ENCODE peak calls at places on chromosome 16, in six cellular contexts. Y is cardiac fibroblast, X is SK-N-SH, O is mucosa of descending colon, P is PC-9, G is HFF-Myc. B is an unnamed sample.

GRCh38 chr16:22321340-22322001 is 24.3 kb downstream of the POLR3E start:
- DNase-seq in Y (peak; percentile 82), X (peak; percentile 84), O (peak; percentile 75), P (peak; percentile 59), G (peak; percentile 52), B (peak; percentile 86)

GRCh38 chr16:29231231-29231630 is 175.3 kb downstream of the NPIPB11 start:
- DNase-seq in Y (peak; percentile 16), X (no peak), O (no peak), P (no peak), G (no peak), B (no peak)

GRCh38 chr16:77273-77806 is 685 bp upstream of the MPG start:
- DNase-seq in Y (peak; percentile 79), X (peak; percentile 86), O (peak; percentile 57), P (peak; percentile 61), G (no peak), B (peak; percentile 83)

GRCh38 chr16:5377280-5377898 is 279.8 kb upstream of the EEF2KMT start:
- DNase-seq in Y (no peak), X (no peak), O (no peak), P (no peak), G (no peak), B (no peak)

GRCh38 chr16:31134091-31134571 is 1.4 kb downstream of the PRSS8 start:
- DNase-seq in Y (no peak), X (no peak), O (no peak), P (peak; percentile 60), G (no peak), B (no peak)

GRCh38 chr16:21161211-21161610 is 2.7 kb downstream of the LDAF1 start:
- DNase-seq in Y (peak; percentile 24), X (no peak), O (no peak), P (no peak), G (no peak), B (no peak)

GRCh38 chr16:49580751-49581303 is 207.2 kb downstream of the C16orf78 start:
- DNase-seq in Y (no peak), X (no peak), O (no peak), P (no peak), G (no peak), B (no peak)

GRCh38 chr16:4660454-4661007 is 32.8 kb upstream of the NUDT16L1 start:
- DNase-seq in Y (peak; percentile 68), X (peak; percentile 50), O (peak; percentile 29), P (no peak), G (no peak), B (peak; percentile 84)

GRCh38 chr16:8565498-8565897 is 24.8 kb downstream of the TMEM114 start:
- DNase-seq in Y (no peak), X (no peak), O (no peak), P (no peak), G (no peak), B (no peak)

GRCh38 chr16:76201385-76201784 is 75.8 kb upstream of the CNTNAP4 start:
- DNase-seq in Y (no peak), X (no peak), O (no peak), P (no peak), G (no peak), B (no peak)

GRCh38 chr16:3137267-3137666 is 2.4 kb downstream of the ZNF213 start:
- DNase-seq in Y (no peak), X (no peak), O (no peak), P (no peak), G (no peak), B (no peak)

GRCh38 chr16:58025351-58026138 is at the start of gene MMP15:
- DNase-seq in Y (peak; percentile 64), X (peak; percentile 87), O (peak; percentile 95), P (peak; percentile 94), G (no peak), B (peak; percentile 84)

GRCh38 chr16:17261197-17261858 is 209.4 kb downstream of the XYLT1 start:
- DNase-seq in Y (no peak), X (no peak), O (peak; percentile 58), P (no peak), G (no peak), B (peak; percentile 45)

GRCh38 chr16:88754912-88755744 is 29.9 kb downstream of the PIEZO1 start:
- DNase-seq in Y (peak; percentile 44), X (peak; percentile 84), O (no peak), P (peak; percentile 98), G (no peak), B (no peak)

GRCh38 chr16:86806838-86807351 is 228.5 kb downstream of the FOXL1 start:
- DNase-seq in Y (no peak), X (no peak), O (no peak), P (no peak), G (no peak), B (no peak)

GRCh38 chr16:23223368-23223767 is 40.8 kb downstream of the SCNN1G start:
- DNase-seq in Y (no peak), X (no peak), O (no peak), P (no peak), G (no peak), B (no peak)

GRCh38 chr16:50519001-50519400 is 29.2 kb upstream of the NKD1 start:
- DNase-seq in Y (no peak), X (no peak), O (no peak), P (no peak), G (no peak), B (no peak)

GRCh38 chr16:86680137-86680536 is 101.8 kb downstream of the FOXL1 start:
- DNase-seq in Y (peak; percentile 77), X (no peak), O (no peak), P (no peak), G (no peak), B (no peak)

GRCh38 chr16:84454611-84455010 is 49.8 kb downstream of the MEAK7 start:
- DNase-seq in Y (no peak), X (no peak), O (no peak), P (no peak), G (no peak), B (no peak)

GRCh38 chr16:24118126-24118821 is 137.9 kb upstream of the CACNG3 start:
- DNase-seq in Y (no peak), X (no peak), O (no peak), P (no peak), G (no peak), B (no peak)

GRCh38 chr16:19885456-19886060 is 910 bp upstream of the GPRC5B start:
- DNase-seq in Y (peak; percentile 19), X (no peak), O (no peak), P (no peak), G (no peak), B (no peak)

DNA sequence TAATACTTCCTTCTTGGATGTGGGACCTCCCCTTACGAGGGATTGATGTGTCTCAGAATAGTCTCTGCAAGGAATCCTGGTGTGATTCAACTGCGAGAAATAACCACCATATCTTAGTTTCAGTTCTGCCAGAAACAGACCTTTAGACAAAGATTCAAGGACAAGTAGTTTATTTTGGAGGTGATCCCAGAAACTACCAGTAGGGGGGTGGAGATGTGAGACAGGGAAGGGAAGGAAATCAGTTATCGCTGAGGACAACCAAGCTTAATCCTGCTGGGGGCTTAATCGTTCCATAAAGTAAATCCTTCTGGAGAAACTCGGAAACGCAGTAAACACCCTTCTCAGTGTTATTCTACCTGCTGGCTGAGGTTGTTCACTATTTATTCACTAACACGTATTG is 5.0 kb upstream of the SDR42E1 start:
- DNase-seq in Y (peak; percentile 23), X (peak; percentile 34), O (peak; percentile 57), P (no peak), G (no peak), B (no peak)
- TF ChIP-seq CTCF in Y (peak; percentile 47), X (peak; percentile 52), O (no peak), P (peak; percentile 66), G (peak; percentile 37), B (no peak)

GRCh38 chr16:71883849-71884638 is at the start of gene ZNF821:
- DNase-seq in Y (peak; percentile 79), X (peak; percentile 100), O (peak; percentile 80), P (peak; percentile 68), G (peak; percentile 19), B (peak; percentile 89)
- TF ChIP-seq CTCF in Y (peak; percentile 23), X (peak; percentile 50), O (peak; percentile 2), P (peak; percentile 57), G (no peak), B (no peak)

GRCh38 chr16:1430759-1431496 is at the start of gene PERCC1:
- DNase-seq in Y (no peak), X (peak; percentile 81), O (no peak), P (no peak), G (no peak), B (no peak)
- TF ChIP-seq CTCF in Y (no peak), X (no peak), O (no peak), P (no peak), G (no peak), B (no peak)

DNA sequence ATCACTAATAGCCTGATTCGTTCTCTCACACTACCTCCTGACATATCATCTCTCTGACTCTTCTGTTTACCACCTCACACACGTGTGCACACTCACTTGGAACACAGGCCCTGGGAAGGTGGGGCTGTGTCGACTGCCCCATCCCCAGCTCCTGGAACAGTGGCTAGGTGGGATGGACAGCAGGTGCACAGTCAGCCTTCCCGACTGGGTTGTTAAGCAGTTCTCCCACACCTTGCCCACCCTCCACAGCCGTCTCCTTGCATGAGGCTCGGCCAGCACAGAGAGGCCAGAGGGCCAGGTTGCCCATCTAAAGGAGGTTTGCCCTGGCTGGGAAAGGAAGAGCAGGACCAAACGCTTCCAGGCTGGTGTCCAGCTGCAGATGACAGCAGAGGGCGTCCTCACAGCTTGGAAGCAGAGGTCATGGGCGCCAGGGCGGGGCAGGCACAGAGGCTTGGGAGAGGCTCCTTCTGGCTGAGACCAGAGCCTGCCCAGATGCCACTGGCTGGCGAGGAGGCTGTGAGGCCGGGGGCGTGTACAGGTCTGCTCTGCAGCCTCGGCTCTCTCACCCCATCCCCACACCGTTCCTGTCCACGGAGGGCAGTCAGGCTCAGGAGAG is 92.8 kb downstream of the AMFR start:
- DNase-seq in Y (peak; percentile 68), X (peak; percentile 57), O (peak; percentile 74), P (peak; percentile 83), G (peak; percentile 22), B (peak; percentile 71)
- TF ChIP-seq CTCF in Y (peak; percentile 51), X (peak; percentile 46), O (no peak), P (no peak), G (peak; percentile 32), B (peak; percentile 39)